ENCODE peak calls at places on chromosomes 13 and 19, in five cellular contexts. One of them, this sample, is unnamed.

GRCh38 chr19:49987159-49987698 is 26.3 kb upstream of the SIGLEC11 start:
- DNase-seq in HCT116: peak; percentile 88
- DNase-seq in OCI-LY7: peak; percentile 90
- DNase-seq in IMR-90: peak; percentile 90
- DNase-seq in endothelial cell of umbilical vein: peak; percentile 89
- DNase-seq in this sample: peak; percentile 88

GRCh38 chr19:45400192-45400591 is 4.7 kb downstream of the PPP1R13L start:
- DNase-seq in HCT116: no peak
- DNase-seq in OCI-LY7: no peak
- DNase-seq in IMR-90: no peak
- DNase-seq in endothelial cell of umbilical vein: no peak
- DNase-seq in this sample: peak; percentile 94

GRCh38 chr13:49064459-49064858 is 88.7 kb downstream of the FNDC3A start:
- DNase-seq in HCT116: no peak
- DNase-seq in OCI-LY7: no peak
- DNase-seq in IMR-90: no peak
- DNase-seq in endothelial cell of umbilical vein: no peak
- DNase-seq in this sample: no peak

GRCh38 chr19:18009412-18010066 is 1.6 kb downstream of the ARRDC2 start:
- DNase-seq in HCT116: no peak
- DNase-seq in OCI-LY7: no peak
- DNase-seq in IMR-90: peak; percentile 17
- DNase-seq in endothelial cell of umbilical vein: no peak
- DNase-seq in this sample: no peak

GRCh38 chr19:56314018-56314583 is 538 bp downstream of the ZSCAN5A start:
- DNase-seq in HCT116: no peak
- DNase-seq in OCI-LY7: no peak
- DNase-seq in IMR-90: peak; percentile 22
- DNase-seq in endothelial cell of umbilical vein: no peak
- DNase-seq in this sample: no peak

GRCh38 chr13:42812311-42812710 is 30.9 kb downstream of the FAM216B start:
- DNase-seq in HCT116: no peak
- DNase-seq in OCI-LY7: no peak
- DNase-seq in IMR-90: no peak
- DNase-seq in endothelial cell of umbilical vein: no peak
- DNase-seq in this sample: no peak

GRCh38 chr13:75393839-75394238 is 88.1 kb downstream of the TBC1D4 start:
- DNase-seq in HCT116: no peak
- DNase-seq in OCI-LY7: no peak
- DNase-seq in IMR-90: peak; percentile 26
- DNase-seq in endothelial cell of umbilical vein: no peak
- DNase-seq in this sample: no peak

GRCh38 chr13:113001251-113002140 is 32.5 kb downstream of the MCF2L start:
- DNase-seq in HCT116: no peak
- DNase-seq in OCI-LY7: no peak
- DNase-seq in IMR-90: peak; percentile 3
- DNase-seq in endothelial cell of umbilical vein: no peak
- DNase-seq in this sample: no peak

GRCh38 chr19:41192574-41193419 is at the start of gene CYP2S1:
- DNase-seq in HCT116: peak; percentile 15
- DNase-seq in OCI-LY7: no peak
- DNase-seq in IMR-90: peak; percentile 22
- DNase-seq in endothelial cell of umbilical vein: no peak
- DNase-seq in this sample: peak; percentile 28

GRCh38 chr19:54154603-54155345 is 4.7 kb downstream of the LENG1 start:
- DNase-seq in HCT116: no peak
- DNase-seq in OCI-LY7: no peak
- DNase-seq in IMR-90: no peak
- DNase-seq in endothelial cell of umbilical vein: no peak
- DNase-seq in this sample: no peak

GRCh38 chr19:43624933-43625332 is 5.5 kb upstream of the ZNF428 start:
- DNase-seq in HCT116: peak; percentile 72
- DNase-seq in OCI-LY7: peak; percentile 92
- DNase-seq in IMR-90: peak; percentile 8
- DNase-seq in endothelial cell of umbilical vein: no peak
- DNase-seq in this sample: no peak

GRCh38 chr19:18308948-18309325 is 13.9 kb downstream of the LSM4 start:
- DNase-seq in HCT116: no peak
- DNase-seq in OCI-LY7: no peak
- DNase-seq in IMR-90: no peak
- DNase-seq in endothelial cell of umbilical vein: no peak
- DNase-seq in this sample: no peak

GRCh38 chr13:23723463-23723862 is 153.3 kb downstream of the TNFRSF19 start:
- DNase-seq in HCT116: no peak
- DNase-seq in OCI-LY7: no peak
- DNase-seq in IMR-90: peak; percentile 78
- DNase-seq in endothelial cell of umbilical vein: no peak
- DNase-seq in this sample: no peak

GRCh38 chr19:5340637-5341447 is at the start of gene PTPRS:
- DNase-seq in HCT116: peak; percentile 32
- DNase-seq in OCI-LY7: peak; percentile 88
- DNase-seq in IMR-90: peak; percentile 74
- DNase-seq in endothelial cell of umbilical vein: peak; percentile 67
- DNase-seq in this sample: peak; percentile 69

GRCh38 chr19:3879656-3880055 is 829 bp upstream of the ATCAY start:
- DNase-seq in HCT116: no peak
- DNase-seq in OCI-LY7: no peak
- DNase-seq in IMR-90: no peak
- DNase-seq in endothelial cell of umbilical vein: no peak
- DNase-seq in this sample: no peak

GRCh38 chr13:31824705-31825512 is 85.6 kb downstream of the RXFP2 start:
- DNase-seq in HCT116: no peak
- DNase-seq in OCI-LY7: peak; percentile 3
- DNase-seq in IMR-90: peak; percentile 16
- DNase-seq in endothelial cell of umbilical vein: no peak
- DNase-seq in this sample: no peak

GRCh38 chr13:113425931-113426590 is 27.2 kb downstream of the ADPRHL1 start:
- DNase-seq in HCT116: no peak
- DNase-seq in OCI-LY7: no peak
- DNase-seq in IMR-90: no peak
- DNase-seq in endothelial cell of umbilical vein: no peak
- DNase-seq in this sample: no peak

GRCh38 chr13:112158961-112159360 is 92.0 kb downstream of the SOX1 start:
- DNase-seq in HCT116: no peak
- DNase-seq in OCI-LY7: no peak
- DNase-seq in IMR-90: no peak
- DNase-seq in endothelial cell of umbilical vein: no peak
- DNase-seq in this sample: no peak

GRCh38 chr13:33610471-33611015 is 207.4 kb upstream of the RFC3 start:
- DNase-seq in HCT116: no peak
- DNase-seq in OCI-LY7: no peak
- DNase-seq in IMR-90: no peak
- DNase-seq in endothelial cell of umbilical vein: no peak
- DNase-seq in this sample: no peak

GRCh38 chr13:102774210-102774560 is 599 bp upstream of the TEX30 start:
- DNase-seq in HCT116: no peak
- DNase-seq in OCI-LY7: no peak
- DNase-seq in IMR-90: no peak
- DNase-seq in endothelial cell of umbilical vein: no peak
- DNase-seq in this sample: no peak

GRCh38 chr13:109293166-109293565 is 493.2 kb downstream of the IRS2 start:
- DNase-seq in HCT116: no peak
- DNase-seq in OCI-LY7: no peak
- DNase-seq in IMR-90: no peak
- DNase-seq in endothelial cell of umbilical vein: no peak
- DNase-seq in this sample: no peak

GRCh38 chr19:53960886-53961285 is 1.9 kb upstream of the CACNG8 start:
- DNase-seq in HCT116: no peak
- DNase-seq in OCI-LY7: no peak
- DNase-seq in IMR-90: no peak
- DNase-seq in endothelial cell of umbilical vein: no peak
- DNase-seq in this sample: no peak

GRCh38 chr13:112231451-112232083 is 144.6 kb upstream of the SPACA7 start:
- DNase-seq in HCT116: no peak
- DNase-seq in OCI-LY7: no peak
- DNase-seq in IMR-90: no peak
- DNase-seq in endothelial cell of umbilical vein: no peak
- DNase-seq in this sample: no peak

GRCh38 chr13:42883771-42884170 is 102.4 kb downstream of the FAM216B start:
- DNase-seq in HCT116: peak; percentile 2
- DNase-seq in OCI-LY7: no peak
- DNase-seq in IMR-90: peak; percentile 33
- DNase-seq in endothelial cell of umbilical vein: peak; percentile 68
- DNase-seq in this sample: peak; percentile 25

GRCh38 chr19:28242317-28242927 is 970.5 kb downstream of the UQCRFS1 start:
- DNase-seq in HCT116: no peak
- DNase-seq in OCI-LY7: peak; percentile 53
- DNase-seq in IMR-90: no peak
- DNase-seq in endothelial cell of umbilical vein: peak; percentile 3
- DNase-seq in this sample: peak; percentile 2

GRCh38 chr13:39415403-39415802 is 187.6 kb downstream of the LHFPL6 start:
- DNase-seq in HCT116: peak; percentile 15
- DNase-seq in OCI-LY7: peak; percentile 64
- DNase-seq in IMR-90: peak; percentile 43
- DNase-seq in endothelial cell of umbilical vein: peak; percentile 78
- DNase-seq in this sample: peak; percentile 22

GRCh38 chr13:98751397-98752110 is 918 bp downstream of the SLC15A1 start:
- DNase-seq in HCT116: no peak
- DNase-seq in OCI-LY7: no peak
- DNase-seq in IMR-90: peak; percentile 5
- DNase-seq in endothelial cell of umbilical vein: peak; percentile 24
- DNase-seq in this sample: no peak

GRCh38 chr13:28679628-28680027 is 20.7 kb downstream of the POMP start:
- DNase-seq in HCT116: no peak
- DNase-seq in OCI-LY7: no peak
- DNase-seq in IMR-90: peak; percentile 31
- DNase-seq in endothelial cell of umbilical vein: peak; percentile 33
- DNase-seq in this sample: no peak

DNA sequence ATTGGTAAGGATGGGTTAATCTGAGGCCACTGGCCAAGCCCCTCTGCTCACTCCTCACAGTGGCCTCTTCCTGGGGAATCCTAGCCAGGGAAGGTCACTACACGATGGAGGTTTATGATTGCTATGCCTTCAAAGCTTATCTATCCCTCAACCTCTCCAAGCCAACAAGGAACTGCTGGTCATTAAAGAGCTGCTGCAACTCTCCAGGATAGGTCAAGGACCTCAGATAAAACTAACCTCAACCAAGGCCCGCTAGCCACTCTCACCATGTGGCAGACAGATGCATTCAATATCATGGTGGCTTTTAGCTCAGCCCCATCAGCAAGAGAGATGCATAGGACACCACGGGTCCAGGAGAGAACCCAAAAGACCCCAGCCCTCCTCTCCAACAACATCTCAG is 71.6 kb downstream of the SERTM1 start:
- DNase-seq in HCT116: no peak
- DNase-seq in OCI-LY7: no peak
- DNase-seq in IMR-90: no peak
- DNase-seq in endothelial cell of umbilical vein: no peak
- DNase-seq in this sample: no peak
- H2AFZ ChIP-seq in HCT116: no peak overlapping the region
- H2AFZ ChIP-seq in OCI-LY7: no peak overlapping the region
- H2AFZ ChIP-seq in IMR-90: no peak overlapping the region
- H2AFZ ChIP-seq in endothelial cell of umbilical vein: no peak overlapping the region
- H2AFZ ChIP-seq in this sample: no peak overlapping the region

GRCh38 chr19:15403151-15403531 is 15.6 kb downstream of the AKAP8L start:
- DNase-seq in HCT116: no peak
- DNase-seq in OCI-LY7: no peak
- DNase-seq in IMR-90: no peak
- DNase-seq in endothelial cell of umbilical vein: no peak
- DNase-seq in this sample: no peak

GRCh38 chr19:15404780-15405211 is 14.0 kb downstream of the AKAP8L start:
- DNase-seq in HCT116: no peak
- DNase-seq in OCI-LY7: peak; percentile 34
- DNase-seq in IMR-90: no peak
- DNase-seq in endothelial cell of umbilical vein: no peak
- DNase-seq in this sample: no peak

GRCh38 chr19:15401397-15401710 is 17.4 kb downstream of the AKAP8L start:
- DNase-seq in HCT116: no peak
- DNase-seq in OCI-LY7: no peak
- DNase-seq in IMR-90: no peak
- DNase-seq in endothelial cell of umbilical vein: no peak
- DNase-seq in this sample: no peak

GRCh38 chr19:15402411-15403150 is 16.2 kb downstream of the AKAP8L start:
- DNase-seq in HCT116: no peak
- DNase-seq in OCI-LY7: no peak
- DNase-seq in IMR-90: no peak
- DNase-seq in endothelial cell of umbilical vein: no peak
- DNase-seq in this sample: no peak

GRCh38 chr19:15404097-15404779 is 14.6 kb downstream of the AKAP8L start:
- DNase-seq in HCT116: no peak
- DNase-seq in OCI-LY7: no peak
- DNase-seq in IMR-90: no peak
- DNase-seq in endothelial cell of umbilical vein: no peak
- DNase-seq in this sample: no peak
- H2AFZ ChIP-seq in HCT116: no peak overlapping the region
- H2AFZ ChIP-seq in OCI-LY7: no peak overlapping the region
- H2AFZ ChIP-seq in IMR-90: no peak overlapping the region
- H2AFZ ChIP-seq in endothelial cell of umbilical vein: no peak overlapping the region
- H2AFZ ChIP-seq in this sample: no peak overlapping the region

GRCh38 chr19:38135150-38135998 is 88.6 kb downstream of the DPF1 start:
- DNase-seq in HCT116: no peak
- DNase-seq in OCI-LY7: no peak
- DNase-seq in IMR-90: peak; percentile 43
- DNase-seq in endothelial cell of umbilical vein: no peak
- DNase-seq in this sample: peak; percentile 54
- H2AFZ ChIP-seq in HCT116: no peak overlapping the region
- H2AFZ ChIP-seq in OCI-LY7: no peak overlapping the region
- H2AFZ ChIP-seq in IMR-90: no peak overlapping the region
- H2AFZ ChIP-seq in endothelial cell of umbilical vein: no peak overlapping the region
- H2AFZ ChIP-seq in this sample: peak overlapping the region; percentile 57

GRCh38 chr19:8150178-8150865 is 930 bp upstream of the FBN3 start:
- DNase-seq in HCT116: no peak
- DNase-seq in OCI-LY7: no peak
- DNase-seq in IMR-90: no peak
- DNase-seq in endothelial cell of umbilical vein: no peak
- DNase-seq in this sample: no peak
- H2AFZ ChIP-seq in HCT116: peak overlapping the region; percentile 60
- H2AFZ ChIP-seq in OCI-LY7: no peak overlapping the region
- H2AFZ ChIP-seq in IMR-90: no peak overlapping the region
- H2AFZ ChIP-seq in endothelial cell of umbilical vein: no peak overlapping the region
- H2AFZ ChIP-seq in this sample: no peak overlapping the region

DNA sequence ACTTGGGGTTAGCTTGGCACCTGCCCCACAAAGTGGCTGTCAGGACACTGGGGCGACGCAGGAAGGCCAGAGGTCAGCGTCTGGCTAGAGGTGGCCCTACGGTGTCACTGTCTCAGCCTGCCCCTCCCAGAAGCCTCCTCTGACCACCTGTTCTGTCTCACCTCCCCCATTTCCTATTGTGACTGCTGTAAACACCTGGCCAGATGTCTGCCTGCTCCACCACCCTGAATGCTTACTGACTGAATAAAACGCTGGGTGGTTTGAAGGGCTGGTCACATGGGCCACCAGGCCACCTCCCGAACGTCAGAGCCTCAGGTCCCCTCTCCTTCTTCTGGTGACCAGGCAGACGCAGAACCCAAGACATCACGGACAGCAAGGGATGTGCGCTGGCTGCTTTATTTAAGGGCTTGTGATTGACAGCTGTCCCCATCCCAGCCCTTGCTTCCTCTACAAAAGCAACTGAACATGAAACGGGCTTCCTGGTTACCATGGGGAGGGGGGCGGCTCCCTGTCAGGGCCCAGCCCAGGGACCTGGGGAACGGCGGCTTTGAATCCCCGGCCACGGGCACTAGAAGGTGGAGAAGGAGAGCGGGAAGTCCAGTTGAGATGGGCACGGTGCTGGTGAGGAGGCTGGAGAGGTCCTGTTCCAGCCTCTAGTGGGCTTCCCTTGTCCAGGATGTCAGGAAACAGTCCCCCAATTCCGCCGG is 6.2 kb downstream of the ELOF1 start:
- DNase-seq in HCT116: no peak
- DNase-seq in OCI-LY7: peak; percentile 81
- DNase-seq in IMR-90: no peak
- DNase-seq in endothelial cell of umbilical vein: no peak
- DNase-seq in this sample: no peak
- H2AFZ ChIP-seq in HCT116: no peak overlapping the region
- H2AFZ ChIP-seq in OCI-LY7: no peak overlapping the region
- H2AFZ ChIP-seq in IMR-90: no peak overlapping the region
- H2AFZ ChIP-seq in endothelial cell of umbilical vein: no peak overlapping the region
- H2AFZ ChIP-seq in this sample: no peak overlapping the region

This sample was measured in mammary epithelial cell.